ENCODE peak calls at places on chromosomes 4 and X, in four cellular contexts. Z is activated CD4-positive, alpha-beta T cell treated with anti-CD3 and anti-CD28 coated beads for 48 hours; M is kidney tubule cell; L is non-pigmented ciliary epithelial cell. G is an unnamed sample.

GRCh38 chrX:40644175-40644574 is 3.2 kb downstream of the CXorf38 start:
- DNase-seq in Z (no peak), M (peak; percentile 58), L (no peak), G (no peak)

GRCh38 chrX:11435568-11435967 is 142.4 kb downstream of the AMELX start:
- DNase-seq in Z (no peak), M (no peak), L (no peak), G (no peak)

GRCh38 chrX:25011589-25012432 is 4.0 kb downstream of the ARX start:
- DNase-seq in Z (no peak), M (peak; percentile 19), L (no peak), G (peak; percentile 71)

GRCh38 chr4:2412534-2412884 is 5.9 kb downstream of the ZFYVE28 start:
- DNase-seq in Z (peak; percentile 82), M (no peak), L (no peak), G (no peak)

GRCh38 chr4:153809307-153809706 is 20.4 kb upstream of the SFRP2 start:
- DNase-seq in Z (peak; percentile 57), M (no peak), L (no peak), G (no peak)

GRCh38 chr4:99965674-99966350 is 15.7 kb upstream of the H2AZ1 start:
- DNase-seq in Z (no peak), M (no peak), L (no peak), G (no peak)

GRCh38 chr4:173531085-173531965 is 1.3 kb upstream of the HAND2 start:
- DNase-seq in Z (no peak), M (no peak), L (no peak), G (peak; percentile 73)

GRCh38 chr4:55347610-55348228 is 1.7 kb downstream of the SRD5A3 start:
- DNase-seq in Z (no peak), M (no peak), L (no peak), G (no peak)

GRCh38 chrX:18252644-18253359 is 32.1 kb upstream of the BEND2 start:
- DNase-seq in Z (no peak), M (no peak), L (no peak), G (no peak)

GRCh38 chrX:153476628-153477027 is 6.3 kb upstream of the HAUS7 start:
- DNase-seq in Z (no peak), M (no peak), L (no peak), G (no peak)

GRCh38 chrX:137194164-137194563 is 160.4 kb upstream of the GPR101 start:
- DNase-seq in Z (peak; percentile 36), M (peak; percentile 32), L (no peak), G (peak; percentile 85)

GRCh38 chr4:123423819-123424218 is 27.2 kb downstream of the SPRY1 start:
- DNase-seq in Z (no peak), M (no peak), L (no peak), G (no peak)

GRCh38 chr4:130808492-130808891 is 1712.5 kb downstream of the C4orf33 start:
- DNase-seq in Z (no peak), M (peak; percentile 9), L (no peak), G (no peak)

GRCh38 chr4:141306331-141306730 is 85.6 kb downstream of the ZNF330 start:
- DNase-seq in Z (no peak), M (no peak), L (no peak), G (no peak)

GRCh38 chr4:42306221-42307109 is 90.8 kb upstream of the SHISA3 start:
- DNase-seq in Z (no peak), M (peak; percentile 63), L (no peak), G (peak; percentile 6)

GRCh38 chrX:150514462-150514861 is 54.0 kb upstream of the MTM1 start:
- DNase-seq in Z (no peak), M (no peak), L (no peak), G (no peak)

GRCh38 chrX:33160273-33160672 is 51.1 kb downstream of the DMD start:
- DNase-seq in Z (no peak), M (no peak), L (no peak), G (no peak)

GRCh38 chrX:20116575-20117240 is at the start of gene MAP7D2:
- DNase-seq in Z (no peak), M (no peak), L (no peak), G (peak; percentile 67)

GRCh38 chr4:41399191-41399590 is 138.8 kb upstream of the LIMCH1 start:
- DNase-seq in Z (no peak), M (no peak), L (no peak), G (no peak)

GRCh38 chrX:46209768-46210167 is 335.5 kb downstream of the ZNF674 start:
- DNase-seq in Z (no peak), M (peak; percentile 72), L (no peak), G (no peak)